ENCODE peak calls at places on chromosome 20, in seven cellular contexts. H is fibroblast of lung, M is IMR-90, P is neural progenitor cell, E is brain microvascular endothelial cell, D is stomach, Y is fibroblast of the aortic adventitia. F is an unnamed sample.

GRCh38 chr20:18705490-18705889 is 108.1 kb upstream of the SCP2D1 start:
- DNase-seq in E (peak; percentile 93), D (no peak), Y (peak; percentile 62), H (peak; percentile 93), M (peak; percentile 97), P (no peak), F (no peak)

GRCh38 chr20:23753194-23753548 is 2.4 kb upstream of the CST1 start:
- DNase-seq in P (no peak), Y (no peak), D (no peak), H (no peak), E (no peak), M (no peak), F (no peak)

GRCh38 chr20:20663841-20664240 is 48.6 kb downstream of the RALGAPA2 start:
- DNase-seq in D (no peak), E (no peak), M (no peak), H (peak; percentile 11), P (no peak), Y (no peak), F (no peak)

GRCh38 chr20:33076662-33077398 is 2.6 kb upstream of the BPIFB4 start:
- DNase-seq in D (no peak), P (peak; percentile 40), M (no peak), E (no peak), H (no peak), Y (no peak), F (no peak)

GRCh38 chr20:51156041-51156795 is 133.3 kb upstream of the KCNG1 start:
- DNase-seq in H (peak; percentile 17), M (peak; percentile 57), Y (peak; percentile 86), P (no peak), E (no peak), D (no peak), F (no peak)

GRCh38 chr20:9375221-9375681 is 139.1 kb upstream of the LAMP5 start:
- DNase-seq in E (no peak), M (peak; percentile 71), Y (peak; percentile 10), P (peak; percentile 4), D (no peak), H (no peak), F (no peak)

GRCh38 chr20:36941403-36941835 is 10.1 kb downstream of the SAMHD1 start:
- DNase-seq in E (no peak), Y (no peak), M (no peak), H (no peak), P (no peak), D (no peak), F (no peak)

GRCh38 chr20:15564981-15565380 is 1008.3 kb downstream of the KIF16B start:
- DNase-seq in P (no peak), E (no peak), H (no peak), Y (no peak), D (no peak), M (no peak), F (no peak)

GRCh38 chr20:38433304-38433972 is 1.7 kb downstream of the SNHG17 start:
- DNase-seq in M (no peak), P (no peak), D (no peak), Y (no peak), E (no peak), H (no peak), F (no peak)

GRCh38 chr20:23156170-23156841 is 70.2 kb upstream of the CD93 start:
- DNase-seq in E (peak; percentile 82), M (peak; percentile 82), Y (peak; percentile 75), P (no peak), H (peak; percentile 84), D (peak; percentile 37), F (no peak)

GRCh38 chr20:50587291-50587961 is 77.2 kb downstream of the PTPN1 start:
- DNase-seq in D (no peak), P (no peak), M (no peak), E (no peak), Y (no peak), H (no peak), F (no peak)

GRCh38 chr20:35145141-35145564 is 2.0 kb downstream of the EDEM2 start:
- DNase-seq in Y (peak; percentile 79), E (peak; percentile 22), D (no peak), M (peak; percentile 72), H (peak; percentile 62), P (peak; percentile 75), F (peak; percentile 58)

GRCh38 chr20:34927736-34928135 is 27.9 kb downstream of the GSS start:
- DNase-seq in P (no peak), Y (no peak), E (no peak), M (peak; percentile 23), D (no peak), H (no peak), F (no peak)

GRCh38 chr20:18091624-18092023 is 33.9 kb upstream of the OVOL2 start:
- DNase-seq in M (no peak), H (no peak), D (peak; percentile 28), P (no peak), Y (no peak), E (no peak), F (no peak)

GRCh38 chr20:14441201-14441600 is 103.8 kb upstream of the FLRT3 start:
- DNase-seq in Y (peak; percentile 38), M (peak; percentile 68), H (no peak), D (no peak), E (peak; percentile 6), P (no peak), F (no peak)

GRCh38 chr20:47940101-47940813 is 155.0 kb upstream of the SULF2 start:
- DNase-seq in Y (no peak), E (no peak), D (no peak), H (no peak), P (no peak), M (no peak), F (no peak)

GRCh38 chr20:41245086-41245707 is 72.3 kb downstream of the ZHX3 start:
- DNase-seq in H (peak; percentile 36), P (peak; percentile 87), Y (peak; percentile 47), E (no peak), D (no peak), M (peak; percentile 42), F (no peak)

GRCh38 chr20:44894959-44895358 is 9.5 kb downstream of the YWHAB start:
- DNase-seq in P (no peak), M (no peak), E (no peak), D (no peak), Y (no peak), H (no peak), F (no peak)

GRCh38 chr20:6468751-6469150 is 298.7 kb upstream of the BMP2 start:
- DNase-seq in D (no peak), M (peak; percentile 8), H (no peak), P (no peak), Y (no peak), E (no peak), F (no peak)

GRCh38 chr20:48162621-48163020 is 377.3 kb upstream of the SULF2 start:
- DNase-seq in D (no peak), E (no peak), P (no peak), H (no peak), Y (no peak), M (no peak), F (no peak)

GRCh38 chr20:54475334-54476287 is at the start of gene DOK5:
- DNase-seq in H (peak; percentile 72), Y (peak; percentile 71), M (peak; percentile 12), D (no peak), E (no peak), P (peak; percentile 74), F (no peak)

GRCh38 chr20:62377064-62377461 is 9.8 kb upstream of the RPS21 start:
- DNase-seq in P (no peak), Y (no peak), M (no peak), E (no peak), H (no peak), D (no peak), F (no peak)

GRCh38 chr20:62372042-62372993 is 5.2 kb upstream of the LAMA5 start:
- DNase-seq in D (no peak), Y (no peak), M (no peak), H (no peak), P (no peak), E (no peak), F (no peak)

GRCh38 chr20:62376112-62377063 is 9.3 kb upstream of the LAMA5 start:
- DNase-seq in Y (peak; percentile 45), E (no peak), H (peak; percentile 49), P (peak; percentile 96), D (peak; percentile 66), M (peak; percentile 32), F (peak; percentile 85)

GRCh38 chr20:62371588-62372041 is 4.5 kb upstream of the LAMA5 start:
- DNase-seq in H (no peak), E (no peak), Y (no peak), M (no peak), P (no peak), D (no peak), F (no peak)

DNA sequence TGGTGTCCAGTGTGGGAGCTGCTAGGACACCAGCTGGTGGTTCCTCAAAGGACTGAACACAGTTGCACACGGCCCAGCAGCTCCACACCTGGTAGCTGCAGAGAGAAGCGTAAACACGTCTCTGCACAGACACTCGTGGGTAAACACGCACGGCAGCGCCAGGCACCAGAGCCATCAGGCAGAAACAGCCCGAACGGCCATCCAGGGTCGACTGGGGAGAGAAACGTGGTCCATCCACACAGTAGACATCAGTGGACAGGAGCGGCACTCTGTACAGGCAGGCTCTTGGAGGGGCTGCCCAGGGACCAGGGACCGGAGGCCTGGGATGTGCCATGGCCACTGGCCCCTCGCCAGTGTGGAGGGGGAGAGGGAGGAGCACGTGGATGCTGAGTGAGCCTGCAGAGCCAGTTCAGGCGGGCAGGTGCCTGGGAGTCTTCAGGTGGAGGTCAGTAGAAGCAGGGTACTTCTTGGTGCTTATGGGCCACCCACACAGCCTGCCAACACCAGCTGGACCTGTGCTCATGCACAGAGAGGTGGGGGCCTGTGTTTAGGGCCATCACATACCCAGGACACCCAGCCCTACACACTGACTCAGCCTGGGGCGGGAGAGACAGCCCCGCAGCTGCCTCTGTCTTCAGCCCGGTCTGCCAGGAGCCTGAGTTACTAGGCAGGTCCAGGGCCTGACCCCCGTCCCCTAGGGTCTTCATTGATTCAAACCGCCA is 7.5 kb upstream of the LAMA5 start:
- DNase-seq in D (no peak), Y (no peak), P (no peak), H (no peak), E (no peak), M (peak; percentile 34), F (no peak)
- TF ChIP-seq CTCF in D (no peak), Y (no peak), P (no peak), H (no peak), E (no peak), M (no peak), F (no peak)

GRCh38 chr20:52596261-52596660 is 375.9 kb upstream of the TSHZ2 start:
- DNase-seq in P (no peak), H (no peak), E (no peak), Y (no peak), D (no peak), M (no peak), F (no peak)
- H3K4me3 ChIP-seq in P (no peak overlapping the region), H (no peak overlapping the region), E (no peak overlapping the region), Y (no peak overlapping the region), D (no peak overlapping the region), M (no peak overlapping the region), F (no peak overlapping the region)

GRCh38 chr20:13245250-13245723 is 24.2 kb downstream of the ISM1 start:
- DNase-seq in Y (no peak), D (no peak), H (no peak), P (no peak), E (no peak), M (no peak), F (peak; percentile 38)
- TF ChIP-seq CTCF in Y (no peak), D (no peak), H (no peak), P (no peak), E (no peak), M (no peak), F (no peak)

DNA sequence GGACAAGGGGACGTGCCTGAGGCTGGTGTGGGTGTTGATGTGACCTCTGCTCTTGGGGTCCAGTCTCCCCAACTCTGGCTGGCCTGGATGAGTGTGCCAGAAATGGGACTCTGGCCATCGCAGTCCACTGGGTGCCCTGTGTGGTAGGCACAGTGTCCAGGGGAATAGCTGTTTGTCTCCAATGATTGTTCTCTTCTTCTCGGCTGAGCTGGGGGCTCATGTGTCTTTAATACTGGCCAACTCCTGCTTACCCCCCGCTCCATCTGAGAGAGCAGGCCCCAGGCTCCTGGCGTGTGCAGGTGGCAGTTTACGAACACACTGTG is 45.0 kb downstream of the RBM38 start:
- DNase-seq in D (no peak), E (no peak), H (no peak), P (no peak), Y (no peak), M (no peak), F (no peak)
- H3K4me3 ChIP-seq in D (no peak overlapping the region), E (no peak overlapping the region), H (no peak overlapping the region), P (no peak overlapping the region), Y (no peak overlapping the region), M (no peak overlapping the region), F (no peak overlapping the region)

F was measured in Caco-2.